ENCODE peak calls at places on chromosome 18, in eight cellular contexts. One of them, this sample, is unnamed.

GRCh38 chr18:55321268-55322175 is 266.5 kb downstream of the TCF4 start:
- DNase-seq in astrocyte: peak; percentile 87
- DNase-seq in fibroblast of lung: peak; percentile 95
- DNase-seq in esophagus muscularis mucosa: peak; percentile 95
- DNase-seq in astrocyte of the spinal cord: peak; percentile 95
- DNase-seq in right atrium auricular region: peak; percentile 91
- DNase-seq in cardiac fibroblast: peak; percentile 95
- DNase-seq in RWPE2: peak; percentile 64
- DNase-seq in this sample: peak; percentile 78

GRCh38 chr18:23689031-23689615 is at the start of gene LAMA3:
- DNase-seq in astrocyte: no peak
- DNase-seq in fibroblast of lung: no peak
- DNase-seq in esophagus muscularis mucosa: no peak
- DNase-seq in astrocyte of the spinal cord: peak; percentile 28
- DNase-seq in right atrium auricular region: no peak
- DNase-seq in cardiac fibroblast: peak; percentile 24
- DNase-seq in RWPE2: peak; percentile 77
- DNase-seq in this sample: no peak

GRCh38 chr18:48330016-48330991 is 78.9 kb downstream of the ZBTB7C start:
- DNase-seq in astrocyte: peak; percentile 91
- DNase-seq in fibroblast of lung: peak; percentile 72
- DNase-seq in esophagus muscularis mucosa: no peak
- DNase-seq in astrocyte of the spinal cord: peak; percentile 90
- DNase-seq in right atrium auricular region: no peak
- DNase-seq in cardiac fibroblast: peak; percentile 87
- DNase-seq in RWPE2: no peak
- DNase-seq in this sample: peak; percentile 48

GRCh38 chr18:25247725-25248124 is 104.2 kb downstream of the ZNF521 start:
- DNase-seq in astrocyte: peak; percentile 66
- DNase-seq in fibroblast of lung: peak; percentile 42
- DNase-seq in esophagus muscularis mucosa: no peak
- DNase-seq in astrocyte of the spinal cord: peak; percentile 41
- DNase-seq in right atrium auricular region: no peak
- DNase-seq in cardiac fibroblast: peak; percentile 58
- DNase-seq in RWPE2: no peak
- DNase-seq in this sample: no peak

GRCh38 chr18:9353596-9353995 is 19.0 kb downstream of the TWSG1 start:
- DNase-seq in astrocyte: no peak
- DNase-seq in fibroblast of lung: no peak
- DNase-seq in esophagus muscularis mucosa: no peak
- DNase-seq in astrocyte of the spinal cord: no peak
- DNase-seq in right atrium auricular region: no peak
- DNase-seq in cardiac fibroblast: no peak
- DNase-seq in RWPE2: no peak
- DNase-seq in this sample: no peak

GRCh38 chr18:21740724-21741510 is at the start of gene MIB1:
- DNase-seq in astrocyte: no peak
- DNase-seq in fibroblast of lung: peak; percentile 43
- DNase-seq in esophagus muscularis mucosa: peak; percentile 100
- DNase-seq in astrocyte of the spinal cord: peak; percentile 98
- DNase-seq in right atrium auricular region: no peak
- DNase-seq in cardiac fibroblast: peak; percentile 97
- DNase-seq in RWPE2: no peak
- DNase-seq in this sample: no peak

GRCh38 chr18:934518-935123 is 29.9 kb downstream of the ADCYAP1 start:
- DNase-seq in astrocyte: no peak
- DNase-seq in fibroblast of lung: no peak
- DNase-seq in esophagus muscularis mucosa: peak; percentile 37
- DNase-seq in astrocyte of the spinal cord: no peak
- DNase-seq in right atrium auricular region: no peak
- DNase-seq in cardiac fibroblast: no peak
- DNase-seq in RWPE2: no peak
- DNase-seq in this sample: no peak

GRCh38 chr18:64436111-64436510 is 287.2 kb upstream of the LINC00305 start:
- DNase-seq in astrocyte: no peak
- DNase-seq in fibroblast of lung: no peak
- DNase-seq in esophagus muscularis mucosa: no peak
- DNase-seq in astrocyte of the spinal cord: no peak
- DNase-seq in right atrium auricular region: no peak
- DNase-seq in cardiac fibroblast: no peak
- DNase-seq in RWPE2: no peak
- DNase-seq in this sample: no peak

GRCh38 chr18:46676162-46676830 is 19.3 kb upstream of the LOXHD1 start:
- DNase-seq in astrocyte: peak; percentile 61
- DNase-seq in fibroblast of lung: peak; percentile 8
- DNase-seq in esophagus muscularis mucosa: no peak
- DNase-seq in astrocyte of the spinal cord: peak; percentile 72
- DNase-seq in right atrium auricular region: no peak
- DNase-seq in cardiac fibroblast: no peak
- DNase-seq in RWPE2: no peak
- DNase-seq in this sample: no peak

GRCh38 chr18:77567202-77567601 is 317.6 kb downstream of the GALR1 start:
- DNase-seq in astrocyte: no peak
- DNase-seq in fibroblast of lung: no peak
- DNase-seq in esophagus muscularis mucosa: no peak
- DNase-seq in astrocyte of the spinal cord: no peak
- DNase-seq in right atrium auricular region: no peak
- DNase-seq in cardiac fibroblast: no peak
- DNase-seq in RWPE2: no peak
- DNase-seq in this sample: no peak

GRCh38 chr18:8525692-8526091 is 83.5 kb upstream of the RAB12 start:
- DNase-seq in astrocyte: no peak
- DNase-seq in fibroblast of lung: no peak
- DNase-seq in esophagus muscularis mucosa: no peak
- DNase-seq in astrocyte of the spinal cord: no peak
- DNase-seq in right atrium auricular region: peak; percentile 34
- DNase-seq in cardiac fibroblast: no peak
- DNase-seq in RWPE2: no peak
- DNase-seq in this sample: no peak

GRCh38 chr18:23284629-23285028 is 149.3 kb downstream of the CABLES1 start:
- DNase-seq in astrocyte: no peak
- DNase-seq in fibroblast of lung: no peak
- DNase-seq in esophagus muscularis mucosa: no peak
- DNase-seq in astrocyte of the spinal cord: no peak
- DNase-seq in right atrium auricular region: no peak
- DNase-seq in cardiac fibroblast: no peak
- DNase-seq in RWPE2: peak; percentile 10
- DNase-seq in this sample: no peak

GRCh38 chr18:67310826-67311225 is 205.7 kb downstream of the DSEL start:
- DNase-seq in astrocyte: peak; percentile 13
- DNase-seq in fibroblast of lung: peak; percentile 20
- DNase-seq in esophagus muscularis mucosa: no peak
- DNase-seq in astrocyte of the spinal cord: peak; percentile 24
- DNase-seq in right atrium auricular region: no peak
- DNase-seq in cardiac fibroblast: peak; percentile 93
- DNase-seq in RWPE2: no peak
- DNase-seq in this sample: no peak

GRCh38 chr18:79644666-79645057 is 34.9 kb upstream of the CTDP1 start:
- DNase-seq in astrocyte: no peak
- DNase-seq in fibroblast of lung: peak; percentile 56
- DNase-seq in esophagus muscularis mucosa: no peak
- DNase-seq in astrocyte of the spinal cord: no peak
- DNase-seq in right atrium auricular region: no peak
- DNase-seq in cardiac fibroblast: peak; percentile 26
- DNase-seq in RWPE2: no peak
- DNase-seq in this sample: no peak

GRCh38 chr18:38909972-38910371 is 1344.4 kb upstream of the CELF4 start:
- DNase-seq in astrocyte: peak; percentile 9
- DNase-seq in fibroblast of lung: peak; percentile 9
- DNase-seq in esophagus muscularis mucosa: no peak
- DNase-seq in astrocyte of the spinal cord: peak; percentile 23
- DNase-seq in right atrium auricular region: no peak
- DNase-seq in cardiac fibroblast: no peak
- DNase-seq in RWPE2: no peak
- DNase-seq in this sample: no peak

GRCh38 chr18:3246636-3247242 is 862 bp upstream of the MYL12A start:
- DNase-seq in astrocyte: no peak
- DNase-seq in fibroblast of lung: no peak
- DNase-seq in esophagus muscularis mucosa: no peak
- DNase-seq in astrocyte of the spinal cord: no peak
- DNase-seq in right atrium auricular region: no peak
- DNase-seq in cardiac fibroblast: peak; percentile 48
- DNase-seq in RWPE2: no peak
- DNase-seq in this sample: no peak

GRCh38 chr18:32612651-32613050 is 142.0 kb upstream of the GAREM1 start:
- DNase-seq in astrocyte: no peak
- DNase-seq in fibroblast of lung: no peak
- DNase-seq in esophagus muscularis mucosa: no peak
- DNase-seq in astrocyte of the spinal cord: no peak
- DNase-seq in right atrium auricular region: no peak
- DNase-seq in cardiac fibroblast: no peak
- DNase-seq in RWPE2: no peak
- DNase-seq in this sample: no peak

GRCh38 chr18:3720818-3721545 is 271.0 kb downstream of the TGIF1 start:
- DNase-seq in astrocyte: no peak
- DNase-seq in fibroblast of lung: no peak
- DNase-seq in esophagus muscularis mucosa: no peak
- DNase-seq in astrocyte of the spinal cord: no peak
- DNase-seq in right atrium auricular region: no peak
- DNase-seq in cardiac fibroblast: no peak
- DNase-seq in RWPE2: no peak
- DNase-seq in this sample: no peak

GRCh38 chr18:57801379-57802165 is 1.5 kb downstream of the ATP8B1 start:
- DNase-seq in astrocyte: no peak
- DNase-seq in fibroblast of lung: no peak
- DNase-seq in esophagus muscularis mucosa: no peak
- DNase-seq in astrocyte of the spinal cord: no peak
- DNase-seq in right atrium auricular region: no peak
- DNase-seq in cardiac fibroblast: peak; percentile 44
- DNase-seq in RWPE2: no peak
- DNase-seq in this sample: no peak
- H3K4me3 ChIP-seq in astrocyte: peak overlapping the region; percentile 93
- H3K4me3 ChIP-seq in fibroblast of lung: peak overlapping the region; percentile 95
- H3K4me3 ChIP-seq in esophagus muscularis mucosa: peak overlapping the region; percentile 68
- H3K4me3 ChIP-seq in astrocyte of the spinal cord: peak overlapping the region; percentile 92
- H3K4me3 ChIP-seq in right atrium auricular region: peak overlapping the region; percentile 82
- H3K4me3 ChIP-seq in cardiac fibroblast: peak overlapping the region; percentile 79
- H3K4me3 ChIP-seq in RWPE2: peak overlapping the region; percentile 69
- H3K4me3 ChIP-seq in this sample: peak overlapping the region; percentile 97

DNA sequence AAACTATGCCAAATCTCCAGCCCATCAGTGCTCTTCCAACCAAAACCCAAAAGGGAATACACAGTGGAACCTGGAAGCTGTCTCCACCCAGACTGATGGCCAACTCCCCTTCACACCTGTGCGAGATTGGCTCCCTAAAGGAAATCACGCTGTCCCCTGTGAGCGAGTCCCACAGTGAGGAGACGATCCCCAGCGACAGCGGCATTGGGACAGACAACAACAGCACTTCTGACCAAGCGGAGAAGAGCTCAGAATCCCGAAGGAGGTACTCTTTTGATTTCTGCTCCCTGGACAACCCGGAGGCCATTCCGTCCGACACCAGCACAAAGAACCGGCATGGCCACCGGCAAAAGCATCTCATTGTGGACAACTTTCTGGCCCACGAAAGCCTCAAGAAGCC is 271.1 kb downstream of the SETBP1 start:
- DNase-seq in astrocyte: no peak
- DNase-seq in fibroblast of lung: no peak
- DNase-seq in esophagus muscularis mucosa: no peak
- DNase-seq in astrocyte of the spinal cord: no peak
- DNase-seq in right atrium auricular region: no peak
- DNase-seq in cardiac fibroblast: no peak
- DNase-seq in RWPE2: no peak
- DNase-seq in this sample: no peak
- TF ChIP-seq CTCF in astrocyte: no peak
- TF ChIP-seq CTCF in fibroblast of lung: no peak
- TF ChIP-seq CTCF in esophagus muscularis mucosa: no peak
- TF ChIP-seq CTCF in astrocyte of the spinal cord: no peak
- TF ChIP-seq CTCF in right atrium auricular region: no peak
- TF ChIP-seq CTCF in cardiac fibroblast: no peak
- TF ChIP-seq CTCF in RWPE2: no peak
- TF ChIP-seq CTCF in this sample: no peak

DNA sequence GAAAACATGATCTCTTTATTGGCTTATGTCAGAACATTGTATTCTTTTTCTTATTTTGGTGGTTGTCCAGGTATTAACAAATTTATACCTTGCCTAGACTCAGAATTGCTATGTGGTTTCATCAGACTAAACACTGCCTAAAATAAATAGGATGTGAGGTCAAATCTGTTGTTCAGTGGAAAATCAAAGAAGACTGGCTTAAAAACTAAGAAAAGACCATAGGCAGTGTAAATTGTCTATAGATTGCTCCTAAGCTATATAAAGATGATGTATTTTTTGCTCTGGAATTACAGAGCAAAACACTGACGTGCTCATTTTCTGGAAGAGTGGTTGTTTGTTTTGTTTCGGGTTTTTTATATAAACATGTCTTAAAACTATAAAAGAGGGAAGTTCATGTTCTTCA is 266.1 kb downstream of the ALPK2 start:
- DNase-seq in astrocyte: no peak
- DNase-seq in fibroblast of lung: peak; percentile 53
- DNase-seq in esophagus muscularis mucosa: no peak
- DNase-seq in astrocyte of the spinal cord: no peak
- DNase-seq in right atrium auricular region: no peak
- DNase-seq in cardiac fibroblast: peak; percentile 31
- DNase-seq in RWPE2: no peak
- DNase-seq in this sample: no peak
- H3K4me3 ChIP-seq in astrocyte: peak overlapping the region; percentile 3
- H3K4me3 ChIP-seq in fibroblast of lung: no peak overlapping the region
- H3K4me3 ChIP-seq in esophagus muscularis mucosa: no peak overlapping the region
- H3K4me3 ChIP-seq in astrocyte of the spinal cord: no peak overlapping the region
- H3K4me3 ChIP-seq in right atrium auricular region: no peak overlapping the region
- H3K4me3 ChIP-seq in cardiac fibroblast: no peak overlapping the region
- H3K4me3 ChIP-seq in RWPE2: no peak overlapping the region
- H3K4me3 ChIP-seq in this sample: no peak overlapping the region

GRCh38 chr18:26405190-26405781 is 143.1 kb downstream of the KCTD1 start:
- DNase-seq in astrocyte: peak; percentile 19
- DNase-seq in fibroblast of lung: peak; percentile 61
- DNase-seq in esophagus muscularis mucosa: peak; percentile 75
- DNase-seq in astrocyte of the spinal cord: peak; percentile 56
- DNase-seq in right atrium auricular region: no peak
- DNase-seq in cardiac fibroblast: peak; percentile 56
- DNase-seq in RWPE2: no peak
- DNase-seq in this sample: no peak
- TF ChIP-seq CTCF in astrocyte: peak; percentile 15
- TF ChIP-seq CTCF in fibroblast of lung: peak; percentile 43
- TF ChIP-seq CTCF in esophagus muscularis mucosa: peak; percentile 24
- TF ChIP-seq CTCF in astrocyte of the spinal cord: peak; percentile 60
- TF ChIP-seq CTCF in right atrium auricular region: peak; percentile 70
- TF ChIP-seq CTCF in cardiac fibroblast: peak; percentile 46
- TF ChIP-seq CTCF in RWPE2: peak; percentile 71
- TF ChIP-seq CTCF in this sample: peak; percentile 74

DNA sequence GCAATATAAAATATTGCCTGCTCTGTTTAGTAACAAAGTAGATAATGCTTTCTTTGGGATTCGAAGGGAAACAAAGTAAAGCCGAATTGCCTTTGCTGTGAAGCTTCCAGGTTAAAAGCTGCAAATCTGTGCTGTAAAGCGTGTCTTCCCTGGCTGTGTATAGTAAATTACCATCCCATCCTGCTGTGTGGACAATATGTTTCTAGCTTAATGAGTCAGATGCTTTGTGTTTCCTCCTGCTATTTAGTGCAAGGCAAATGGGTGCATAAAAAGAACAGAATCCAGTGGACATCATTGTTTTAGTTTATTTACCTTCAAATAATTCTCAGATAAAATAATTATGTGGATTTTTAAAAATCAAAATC is 265.1 kb downstream of the SOCS6 start:
- DNase-seq in astrocyte: no peak
- DNase-seq in fibroblast of lung: no peak
- DNase-seq in esophagus muscularis mucosa: no peak
- DNase-seq in astrocyte of the spinal cord: no peak
- DNase-seq in right atrium auricular region: no peak
- DNase-seq in cardiac fibroblast: no peak
- DNase-seq in RWPE2: no peak
- DNase-seq in this sample: no peak
- H3K4me3 ChIP-seq in astrocyte: no peak overlapping the region
- H3K4me3 ChIP-seq in fibroblast of lung: no peak overlapping the region
- H3K4me3 ChIP-seq in esophagus muscularis mucosa: no peak overlapping the region
- H3K4me3 ChIP-seq in astrocyte of the spinal cord: no peak overlapping the region
- H3K4me3 ChIP-seq in right atrium auricular region: no peak overlapping the region
- H3K4me3 ChIP-seq in cardiac fibroblast: no peak overlapping the region
- H3K4me3 ChIP-seq in RWPE2: no peak overlapping the region
- H3K4me3 ChIP-seq in this sample: no peak overlapping the region

GRCh38 chr18:76480913-76481312 is 14.1 kb downstream of the ZNF516 start:
- DNase-seq in astrocyte: no peak
- DNase-seq in fibroblast of lung: no peak
- DNase-seq in esophagus muscularis mucosa: no peak
- DNase-seq in astrocyte of the spinal cord: no peak
- DNase-seq in right atrium auricular region: peak; percentile 55
- DNase-seq in cardiac fibroblast: no peak
- DNase-seq in RWPE2: no peak
- DNase-seq in this sample: no peak
- TF ChIP-seq CTCF in astrocyte: no peak
- TF ChIP-seq CTCF in fibroblast of lung: no peak
- TF ChIP-seq CTCF in esophagus muscularis mucosa: no peak
- TF ChIP-seq CTCF in astrocyte of the spinal cord: no peak
- TF ChIP-seq CTCF in right atrium auricular region: no peak
- TF ChIP-seq CTCF in cardiac fibroblast: peak; percentile 41
- TF ChIP-seq CTCF in RWPE2: no peak
- TF ChIP-seq CTCF in this sample: peak; percentile 17